ENCODE peak calls at places on chromosomes 2 and 18, in ten cellular contexts. I is fibroblast of the aortic adventitia; K is B cell; E is NB4; S is astrocyte of the spinal cord; N is mesothelial cell of epicardium; T is omental fat pad; B is K562; Q is WTC11; Y is CD8-positive, alpha-beta T cell. P is an unnamed sample.
A peak's percentile ranks its signal among the peaks of the same experiment; 100 is the strongest.

GRCh38 chr2:69588945-69589344 is 54.6 kb downstream of the AAK1 start:
- DNase-seq in I (no peak), K (no peak), E (no peak), S (no peak), N (no peak), T (no peak), B (no peak), Q (no peak), Y (no peak), P (no peak)

GRCh38 chr2:142689206-142689605 is 188.3 kb upstream of the KYNU start:
- DNase-seq in I (no peak), K (no peak), E (no peak), S (no peak), N (no peak), T (no peak), B (no peak), Q (no peak), Y (no peak), P (no peak)

GRCh38 chr18:77124452-77124922 is 8.1 kb downstream of the MBP start:
- DNase-seq in I (no peak), K (peak; percentile 49), E (peak; percentile 90), S (peak; percentile 48), N (no peak), T (no peak), B (no peak), Q (no peak), Y (peak; percentile 76), P (no peak)

GRCh38 chr18:3075491-3075890 is 62.5 kb upstream of the LPIN2 start:
- DNase-seq in I (peak; percentile 3), K (no peak), E (no peak), S (no peak), N (no peak), T (no peak), B (no peak), Q (no peak), Y (no peak), P (no peak)

GRCh38 chr18:79567481-79568147 is 112.0 kb upstream of the CTDP1 start:
- DNase-seq in I (peak; percentile 87), K (no peak), E (no peak), S (peak; percentile 90), N (peak; percentile 37), T (no peak), B (no peak), Q (peak; percentile 54), Y (no peak), P (no peak)

GRCh38 chr2:127596311-127597045 is 49.5 kb upstream of the GPR17 start:
- DNase-seq in I (no peak), K (no peak), E (no peak), S (no peak), N (no peak), T (no peak), B (no peak), Q (no peak), Y (peak; percentile 32), P (no peak)

GRCh38 chr18:67417864-67418523 is 98.5 kb downstream of the DSEL start:
- DNase-seq in I (peak; percentile 72), K (peak; percentile 26), E (peak; percentile 14), S (peak; percentile 54), N (no peak), T (no peak), B (no peak), Q (no peak), Y (no peak), P (no peak)

GRCh38 chr2:104852161-104852689 is 1.7 kb upstream of the POU3F3 start:
- DNase-seq in I (no peak), K (peak; percentile 64), E (peak; percentile 46), S (peak; percentile 51), N (no peak), T (no peak), B (no peak), Q (peak; percentile 48), Y (no peak), P (no peak)

GRCh38 chr18:60892855-60893254 is 440.4 kb upstream of the CDH20 start:
- DNase-seq in I (peak; percentile 65), K (no peak), E (peak; percentile 64), S (peak; percentile 63), N (no peak), T (no peak), B (no peak), Q (no peak), Y (no peak), P (no peak)

GRCh38 chr18:11042247-11042646 is 107.1 kb downstream of the PIEZO2 start:
- DNase-seq in I (no peak), K (no peak), E (no peak), S (peak; percentile 18), N (no peak), T (no peak), B (no peak), Q (no peak), Y (no peak), P (no peak)

GRCh38 chr2:121605820-121606733 is 43.2 kb downstream of the CLASP1 start:
- DNase-seq in I (peak; percentile 10), K (no peak), E (no peak), S (no peak), N (no peak), T (no peak), B (no peak), Q (no peak), Y (no peak), P (no peak)

GRCh38 chr2:177984739-177985138 is 87.8 kb downstream of the PDE11A start:
- DNase-seq in I (no peak), K (no peak), E (no peak), S (peak; percentile 60), N (no peak), T (no peak), B (no peak), Q (no peak), Y (no peak), P (no peak)

GRCh38 chr2:231088779-231089178 is 32.1 kb downstream of the PSMD1 start:
- DNase-seq in I (no peak), K (no peak), E (no peak), S (no peak), N (no peak), T (no peak), B (no peak), Q (no peak), Y (no peak), P (no peak)

GRCh38 chr2:85012855-85013254 is 41.9 kb downstream of the KCMF1 start:
- DNase-seq in I (no peak), K (no peak), E (no peak), S (no peak), N (no peak), T (no peak), B (no peak), Q (no peak), Y (no peak), P (no peak)

GRCh38 chr2:185374878-185375277 is 363.7 kb upstream of the FSIP2 start:
- DNase-seq in I (no peak), K (no peak), E (no peak), S (no peak), N (no peak), T (no peak), B (no peak), Q (no peak), Y (no peak), P (no peak)

DNA sequence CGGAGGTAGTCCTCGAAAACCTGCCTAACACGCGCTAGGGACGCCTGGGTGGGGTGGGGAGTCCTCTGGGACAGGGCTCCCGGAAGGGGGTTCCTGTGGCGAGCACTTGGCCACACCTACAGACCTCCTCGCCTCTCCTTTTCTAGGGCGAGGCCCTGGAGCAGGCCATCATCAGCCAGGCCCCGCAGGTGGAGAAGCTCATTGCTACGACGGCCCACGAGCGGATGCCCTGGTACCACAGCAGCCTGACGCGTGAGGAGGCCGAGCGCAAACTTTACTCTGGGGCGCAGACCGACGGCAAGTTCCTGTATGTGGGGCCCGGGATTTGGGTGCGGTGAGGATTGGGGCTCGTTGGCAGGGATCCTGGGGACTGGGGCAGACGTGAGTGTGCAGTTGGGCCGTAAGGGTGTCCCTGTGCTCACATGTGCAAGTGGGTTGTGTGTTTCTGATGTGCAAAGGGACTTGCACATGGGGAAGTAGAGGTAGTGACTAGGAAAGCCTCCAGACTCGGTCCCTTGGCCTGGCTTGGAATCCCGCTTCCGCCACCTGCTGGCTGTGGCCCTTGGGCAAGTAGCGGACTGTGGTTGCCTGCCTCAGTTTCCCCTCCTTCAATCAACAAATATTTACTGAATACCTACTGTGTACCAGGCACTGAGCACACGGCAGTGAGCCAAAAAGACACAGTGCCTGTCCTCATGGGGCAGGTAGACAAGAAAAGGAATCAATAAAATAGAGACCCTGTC is 11.7 kb downstream of the ZAP70 start:
- DNase-seq in I (no peak), K (no peak), E (no peak), S (no peak), N (no peak), T (no peak), B (no peak), Q (no peak), Y (no peak), P (no peak)
- TF ChIP-seq CTCF in I (no peak), K (no peak), E (no peak), S (no peak), N (no peak), T (no peak), B (no peak), Q (no peak), Y (no peak), P (no peak)

GRCh38 chr2:232550351-232551261 is at the start of the genes EIF4E2 and TIGD1:
- DNase-seq in I (peak; percentile 91), K (peak; percentile 93), E (peak; percentile 98), S (peak; percentile 95), N (peak; percentile 84), T (peak; percentile 73), B (peak; percentile 93), Q (peak; percentile 94), Y (peak; percentile 94), P (peak; percentile 91)
- TF ChIP-seq CTCF in I (peak; percentile 33), K (peak; percentile 52), E (peak; percentile 6), S (no peak), N (no peak), T (no peak), B (peak; percentile 15), Q (no peak), Y (peak; percentile 55), P (peak; percentile 39)

DNA sequence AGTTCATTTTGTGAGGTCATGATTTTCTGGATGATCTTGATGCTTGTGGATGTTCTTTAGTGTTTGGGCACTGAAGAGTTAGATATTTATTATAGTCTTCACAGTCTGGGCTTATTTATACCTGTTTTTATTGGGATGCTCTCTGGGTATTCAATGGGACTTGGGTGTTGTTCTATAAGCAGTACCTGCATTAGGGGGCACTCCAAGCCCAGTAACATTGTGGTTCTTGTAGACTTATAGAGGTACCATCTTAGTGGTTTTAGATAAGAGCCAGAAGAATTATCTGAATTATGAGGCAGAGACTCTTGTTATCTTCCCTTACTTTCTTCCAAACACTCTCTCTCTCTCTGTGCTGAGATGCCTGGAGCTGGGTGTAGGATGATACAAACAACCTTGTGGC is 470.0 kb downstream of the PIK3C3 start:
- DNase-seq in I (no peak), K (no peak), E (no peak), S (no peak), N (no peak), T (no peak), B (no peak), Q (peak; percentile 16), Y (no peak), P (no peak)
- TF ChIP-seq CTCF in I (no peak), K (no peak), E (no peak), S (no peak), N (no peak), T (no peak), B (no peak), Q (no peak), Y (no peak), P (no peak)

GRCh38 chr18:34077599-34077998 is 147.1 kb downstream of the NOL4 start:
- DNase-seq in I (no peak), K (no peak), E (no peak), S (peak; percentile 2), N (no peak), T (no peak), B (no peak), Q (no peak), Y (no peak), P (no peak)
- TF ChIP-seq CTCF in I (peak; percentile 4), K (no peak), E (no peak), S (no peak), N (peak; percentile 40), T (no peak), B (no peak), Q (no peak), Y (no peak), P (no peak)

P was measured in progenitor cell of endocrine pancreas.